ENCODE peak calls at places on chromosomes 12 and 14, in four cellular contexts. A, K, V and B are unnamed samples.

GRCh38 chr14:93155667-93156066 is 29.0 kb downstream of the MOAP1 start:
- DNase-seq in A (no peak), K (no peak), V (no peak), B (no peak)

GRCh38 chr12:81468206-81468605 is 290.9 kb downstream of the PPFIA2 start:
- DNase-seq in A (no peak), K (no peak), V (no peak), B (no peak)

GRCh38 chr14:93906341-93907329 is 20.5 kb upstream of the FAM181A start:
- DNase-seq in A (peak), K (peak), V (no peak), B (no peak)

GRCh38 chr12:39892146-39892545 is 213.7 kb downstream of the SLC2A13 start:
- DNase-seq in A (no peak), K (no peak), V (no peak), B (no peak)

GRCh38 chr12:75270157-75270556 is 60.0 kb downstream of the CAPS2 start:
- DNase-seq in A (no peak), K (no peak), V (no peak), B (no peak)

GRCh38 chr12:118103601-118104382 is at the start of gene VSIG10:
- DNase-seq in A (peak), K (peak), V (peak), B (peak)

GRCh38 chr12:1429980-1430379 is 164.4 kb downstream of the FBXL14 start:
- DNase-seq in A (no peak), K (no peak), V (no peak), B (no peak)

GRCh38 chr14:70894868-70895267 is 12.4 kb upstream of the PCNX1 start:
- DNase-seq in A (no peak), K (peak), V (no peak), B (no peak)

GRCh38 chr12:10956085-10956484 is 17.0 kb upstream of the TAS2R14 start:
- DNase-seq in A (no peak), K (no peak), V (no peak), B (no peak)

GRCh38 chr12:47802312-47802711 is 17.4 kb downstream of the HDAC7 start:
- DNase-seq in A (no peak), K (no peak), V (no peak), B (no peak)

GRCh38 chr12:47801170-47801903 is 18.4 kb downstream of the HDAC7 start:
- DNase-seq in A (no peak), K (no peak), V (no peak), B (no peak)

GRCh38 chr12:47801904-47802246 is 17.8 kb downstream of the HDAC7 start:
- DNase-seq in A (no peak), K (no peak), V (no peak), B (no peak)

GRCh38 chr12:47799357-47799955 is 20.2 kb downstream of the HDAC7 start:
- DNase-seq in A (no peak), K (no peak), V (no peak), B (no peak)

DNA sequence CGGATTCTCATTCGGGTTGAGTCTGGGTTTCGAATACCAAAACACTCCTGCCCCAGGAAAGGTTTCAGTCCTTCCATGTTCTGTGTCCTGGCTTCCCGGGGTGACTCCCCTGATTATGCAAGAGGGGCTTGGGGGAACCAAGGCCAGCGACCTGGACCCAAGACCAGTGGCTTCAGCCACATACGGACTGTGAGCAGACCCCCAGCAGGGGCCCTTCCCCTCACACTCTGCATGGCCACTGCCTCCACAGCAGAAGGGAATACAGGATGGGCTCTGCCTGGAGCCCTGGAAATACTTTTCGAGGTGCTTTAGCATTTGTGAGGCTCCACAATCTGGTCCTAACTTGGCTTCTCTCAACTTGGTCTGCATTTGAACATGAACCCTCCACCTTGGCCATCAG is 19.1 kb downstream of the HDAC7 start:
- DNase-seq in A (no peak), K (no peak), V (no peak), B (no peak)
- TF ChIP-seq CTCF in A (no peak), K (no peak), V (no peak), B (no peak)

GRCh38 chr12:119312904-119313303 is 21.6 kb upstream of the CCDC60 start:
- DNase-seq in A (no peak), K (no peak), V (no peak), B (no peak)
- TF ChIP-seq CTCF in A (no peak), K (no peak), V (no peak), B (no peak)

DNA sequence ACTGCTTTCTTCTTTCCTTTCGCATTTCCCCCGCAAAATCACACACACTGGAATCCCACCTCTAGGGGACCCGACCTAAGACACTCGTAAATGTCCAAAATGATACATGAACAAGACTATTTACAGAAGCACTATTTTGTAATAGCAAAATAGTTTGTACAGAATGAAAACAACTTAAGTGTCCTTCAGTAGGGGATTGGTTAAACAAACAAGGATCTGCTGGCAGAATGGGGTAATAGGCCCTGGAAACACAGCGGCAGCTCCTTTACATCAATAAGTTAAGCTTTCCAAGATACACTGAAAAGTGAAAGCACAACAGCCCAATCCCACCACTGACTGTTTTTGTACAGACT is 48.8 kb downstream of the LTBP2 start:
- DNase-seq in A (no peak), K (no peak), V (no peak), B (no peak)
- TF ChIP-seq CTCF in A (no peak), K (no peak), V (no peak), B (no peak)

DNA sequence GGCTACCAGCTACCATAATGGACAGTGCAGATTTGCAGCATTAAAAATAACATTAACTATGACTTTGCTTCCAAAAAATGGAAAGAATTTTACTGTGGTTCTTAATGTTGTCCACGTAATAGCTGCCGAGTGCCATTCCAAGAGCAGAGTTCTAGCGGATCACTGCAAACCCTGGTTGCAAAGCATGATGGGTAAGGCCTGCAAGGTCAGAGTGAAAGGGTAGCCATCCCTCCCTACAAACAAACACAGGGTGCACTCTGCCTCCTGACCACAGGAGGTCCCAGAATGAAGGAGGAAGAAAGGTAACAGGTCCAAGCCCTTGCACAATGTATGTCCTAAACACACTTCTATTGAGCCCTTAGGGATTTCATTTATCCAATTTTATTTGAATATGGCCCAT is 157.6 kb downstream of the DPF3 start:
- DNase-seq in A (no peak), K (no peak), V (no peak), B (no peak)
- TF ChIP-seq CTCF in A (no peak), K (no peak), V (no peak), B (no peak)

DNA sequence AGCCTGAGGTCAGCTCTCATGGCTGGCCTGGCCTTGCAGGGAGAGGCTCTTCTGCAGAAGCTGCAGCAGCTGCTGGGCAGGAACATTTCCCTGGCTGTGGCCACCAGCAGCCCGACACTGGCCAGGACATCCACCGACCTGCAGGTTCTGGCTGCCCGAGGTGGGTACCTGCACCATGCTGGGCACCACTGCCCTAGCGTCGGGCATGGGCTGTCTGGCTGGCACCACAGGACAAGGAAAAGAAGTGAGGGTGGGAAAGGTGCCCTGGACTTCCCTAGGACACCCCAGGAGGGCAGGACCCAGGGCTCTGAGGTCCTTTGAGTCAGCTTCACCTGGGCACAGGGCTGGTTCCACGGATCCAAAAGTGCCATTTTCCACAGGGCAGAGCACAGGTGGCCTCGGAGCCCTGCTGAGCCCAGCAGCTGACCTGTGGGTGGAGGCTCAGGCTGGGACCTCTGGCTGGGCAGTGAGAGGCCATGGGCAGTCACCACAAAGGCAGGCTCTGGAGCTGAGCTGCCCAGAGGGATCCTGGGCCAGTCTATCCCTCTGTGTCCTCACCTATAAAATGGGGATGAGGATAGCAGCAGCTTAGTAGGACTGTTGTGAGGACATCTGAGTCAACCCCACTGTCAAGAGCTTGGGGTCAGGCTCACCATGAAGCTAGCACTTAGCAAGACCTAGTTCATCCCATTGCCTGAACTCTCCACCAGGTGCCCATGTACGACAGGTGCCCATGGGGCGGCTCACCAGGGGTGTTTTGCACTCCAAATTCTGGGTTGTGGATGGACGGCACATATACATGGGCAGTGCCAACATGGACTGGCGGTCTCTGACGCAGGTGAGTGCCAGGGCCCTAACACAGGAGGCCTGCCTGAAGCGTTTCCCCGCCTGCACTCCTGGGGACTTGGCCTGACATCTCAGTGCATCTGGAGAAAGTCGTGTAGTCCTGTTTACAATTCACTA is 4.9 kb downstream of the PLD4 start:
- DNase-seq in A (no peak), K (no peak), V (no peak), B (no peak)
- TF ChIP-seq CTCF in A (no peak), K (no peak), V (no peak), B (no peak)

GRCh38 chr14:63853831-63854293 is 1.1 kb downstream of the SYNE2 start:
- DNase-seq in A (peak), K (peak), V (peak), B (peak)

GRCh38 chr14:63855272-63855671 is 2.5 kb downstream of the SYNE2 start:
- DNase-seq in A (no peak), K (no peak), V (no peak), B (no peak)

GRCh38 chr14:63854330-63854729 is 1.5 kb downstream of the SYNE2 start:
- DNase-seq in A (no peak), K (no peak), V (no peak), B (no peak)

GRCh38 chr14:63852271-63852816 is 460 bp upstream of the SYNE2 start:
- DNase-seq in A (no peak), K (peak), V (no peak), B (no peak)

GRCh38 chr14:63852817-63853730 is at the start of gene SYNE2:
- DNase-seq in A (peak), K (peak), V (peak), B (no peak)
- TF ChIP-seq CTCF in A (no peak), K (no peak), V (peak), B (peak)

GRCh38 chr14:31576949-31577348 is 15.7 kb downstream of the NUBPL start:
- DNase-seq in A (no peak), K (no peak), V (no peak), B (no peak)
- TF ChIP-seq CTCF in A (no peak), K (no peak), V (no peak), B (no peak)